ENCODE peak calls at places on chromosomes 12 and 14, in seven cellular contexts. M is HepG2, W is H1, T is K562, J is SK-N-SH, R is HCT116, D is GM12878. Z is an unnamed sample.

GRCh38 chr12:18262514-18262913 is 1.2 kb downstream of the PIK3C2G start:
- DNase-seq in M (no peak), W (no peak), T (no peak), J (no peak), R (no peak), D (no peak), Z (no peak)

GRCh38 chr14:71680733-71681387 is 251.4 kb upstream of the RGS6 start:
- DNase-seq in M (no peak), W (peak), T (no peak), J (no peak), R (no peak), D (no peak), Z (no peak)

GRCh38 chr14:68884031-68885030 is 91.5 kb upstream of the ZFP36L1 start:
- DNase-seq in M (peak), W (no peak), T (no peak), J (no peak), R (peak), D (no peak), Z (no peak)

GRCh38 chr12:47590771-47591368 is 115.0 kb downstream of the RPAP3 start:
- DNase-seq in M (no peak), W (no peak), T (no peak), J (no peak), R (no peak), D (no peak), Z (no peak)

GRCh38 chr14:65840118-65840751 is 427.7 kb downstream of the FUT8 start:
- DNase-seq in M (no peak), W (no peak), T (no peak), J (no peak), R (no peak), D (no peak), Z (no peak)

GRCh38 chr12:58066296-58066695 is 124.9 kb downstream of the ATP23 start:
- DNase-seq in M (no peak), W (no peak), T (no peak), J (no peak), R (no peak), D (no peak), Z (no peak)

GRCh38 chr14:76050250-76050649 is 64.7 kb downstream of the IFT43 start:
- DNase-seq in M (no peak), W (no peak), T (no peak), J (no peak), R (no peak), D (no peak), Z (no peak)

GRCh38 chr12:1807107-1807478 is 13.3 kb upstream of the LRTM2 start:
- DNase-seq in M (peak), W (no peak), T (no peak), J (no peak), R (no peak), D (no peak), Z (no peak)

GRCh38 chr14:55514819-55515470 is 65.1 kb upstream of the KTN1 start:
- DNase-seq in M (no peak), W (no peak), T (no peak), J (no peak), R (peak), D (no peak), Z (no peak)

GRCh38 chr14:32675433-32675832 is 263.2 kb upstream of the NPAS3 start:
- DNase-seq in M (no peak), W (no peak), T (no peak), J (no peak), R (no peak), D (no peak), Z (no peak)

GRCh38 chr12:27076468-27076867 is 5.9 kb downstream of the C12orf71 start:
- DNase-seq in M (no peak), W (no peak), T (no peak), J (no peak), R (no peak), D (no peak), Z (no peak)

GRCh38 chr14:63933701-63934100 is 80.9 kb downstream of the SYNE2 start:
- DNase-seq in M (no peak), W (no peak), T (no peak), J (no peak), R (no peak), D (no peak), Z (no peak)

GRCh38 chr14:21018286-21018685 is 6.6 kb downstream of the NDRG2 start:
- DNase-seq in M (no peak), W (no peak), T (no peak), J (no peak), R (no peak), D (no peak), Z (no peak)

GRCh38 chr14:21016791-21017190 is 8.1 kb downstream of the NDRG2 start:
- DNase-seq in M (no peak), W (no peak), T (no peak), J (no peak), R (no peak), D (no peak), Z (no peak)

GRCh38 chr14:21017528-21018245 is 7.2 kb downstream of the NDRG2 start:
- DNase-seq in M (no peak), W (no peak), T (no peak), J (no peak), R (no peak), D (no peak), Z (no peak)

GRCh38 chr14:21015312-21015711 is 9.5 kb downstream of the NDRG2 start:
- DNase-seq in M (no peak), W (no peak), T (no peak), J (no peak), R (no peak), D (no peak), Z (no peak)

GRCh38 chr14:21014761-21015190 is 10.1 kb downstream of the NDRG2 start:
- DNase-seq in M (peak), W (peak), T (peak), J (peak), R (peak), D (peak), Z (peak)
- TF ChIP-seq JUND in M (no peak), W (no peak), T (no peak), J (no peak), R (no peak), D (no peak), Z (no peak)

DNA sequence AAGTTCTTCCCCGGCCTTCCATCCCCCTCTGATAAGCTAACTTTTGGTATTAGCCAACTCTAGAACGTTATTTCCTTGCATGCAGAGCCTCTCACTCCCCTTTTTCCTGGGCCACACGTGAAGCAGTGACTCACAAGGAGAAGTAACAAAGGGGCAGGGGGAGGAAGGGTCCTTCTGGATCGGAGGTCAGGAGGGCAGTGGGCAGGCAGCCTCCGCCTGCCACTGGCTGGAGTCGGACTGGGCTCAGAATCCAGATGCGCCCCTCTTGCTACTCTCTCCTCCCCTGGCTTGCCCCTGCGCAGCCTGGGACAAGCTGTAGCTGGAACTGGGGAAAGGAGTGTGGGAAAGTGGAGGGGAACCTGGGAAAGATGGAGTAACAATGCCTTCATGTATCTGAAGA is 55.0 kb downstream of the TPCN1 start:
- DNase-seq in M (no peak), W (no peak), T (no peak), J (no peak), R (no peak), D (no peak), Z (no peak)
- TF ChIP-seq JUND in M (no peak), W (no peak), T (no peak), J (no peak), R (no peak), D (no peak), Z (no peak)

DNA sequence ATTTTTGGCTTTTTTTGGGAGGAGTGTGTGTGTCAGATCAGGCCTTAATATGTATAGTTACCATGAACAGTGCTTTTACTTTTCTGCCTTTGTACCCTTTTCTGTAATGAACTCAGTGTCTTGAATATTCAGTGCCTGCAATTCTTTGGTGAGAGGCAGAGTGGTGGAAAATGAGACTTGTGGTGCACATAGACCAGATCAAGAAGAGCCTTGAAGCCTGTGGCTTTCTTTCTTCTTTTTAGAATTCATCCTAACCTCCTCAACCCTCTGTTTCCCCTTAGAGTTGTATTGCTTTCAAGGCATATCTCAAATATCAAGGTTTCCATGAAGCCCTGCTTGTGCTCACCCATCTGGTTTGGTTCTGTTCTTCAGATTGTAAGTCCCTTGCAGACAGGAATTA is 2.6 kb downstream of the YLPM1 start:
- DNase-seq in M (no peak), W (no peak), T (no peak), J (no peak), R (no peak), D (no peak), Z (no peak)
- TF ChIP-seq JUND in M (no peak), W (no peak), T (no peak), J (no peak), R (no peak), D (no peak), Z (no peak)

GRCh38 chr14:89384636-89385035 is 32.4 kb downstream of the FOXN3 start:
- DNase-seq in M (no peak), W (no peak), T (no peak), J (no peak), R (no peak), D (no peak), Z (no peak)
- TF ChIP-seq JUND in M (no peak), W (no peak), T (no peak), J (no peak), R (no peak), D (no peak), Z (no peak)

DNA sequence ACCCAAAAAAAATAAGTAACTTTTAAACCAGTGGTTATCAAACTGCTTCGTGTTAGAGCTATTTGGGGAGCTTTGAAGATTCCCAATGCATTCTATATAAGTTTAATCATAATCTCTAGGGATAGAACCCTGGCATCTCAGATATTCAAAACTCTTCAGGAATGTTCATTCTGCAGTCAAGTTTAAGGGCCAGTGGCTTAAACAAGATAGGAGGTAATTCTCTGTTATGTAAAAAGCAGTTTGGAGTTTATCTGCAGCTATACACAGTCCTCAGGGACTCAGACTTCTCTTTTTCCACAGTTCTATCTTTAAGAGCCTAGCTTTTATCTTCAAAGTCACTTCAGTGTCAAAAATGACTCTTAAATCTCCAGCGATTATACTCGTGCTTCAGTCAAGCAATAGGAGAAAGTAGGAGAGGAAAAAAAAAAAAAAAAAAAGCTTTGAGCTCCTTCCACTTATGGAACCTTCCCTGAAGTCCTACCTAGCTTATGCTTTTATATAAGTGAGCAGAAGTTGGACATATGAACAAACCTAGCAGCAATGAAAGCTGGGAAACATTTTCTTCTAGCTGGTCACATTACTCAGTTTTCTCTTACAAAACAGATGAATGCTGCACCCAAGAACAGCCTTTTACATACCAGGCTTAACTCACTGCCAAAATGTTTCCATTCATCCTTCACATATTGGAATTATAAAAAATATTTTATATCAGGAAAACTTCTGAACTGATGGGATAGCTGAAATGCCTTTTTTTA is 302.8 kb downstream of the FSCB start:
- DNase-seq in M (no peak), W (no peak), T (no peak), J (no peak), R (no peak), D (no peak), Z (no peak)
- TF ChIP-seq JUND in M (no peak), W (no peak), T (no peak), J (no peak), R (no peak), D (no peak), Z (no peak)